ENCODE peak calls at places on chromosome 11, in six cellular contexts. O is AG10803, S is fibroblast of mammary gland, V is putamen, D is AG04450, R is lower lobe of right lung. B is an unnamed sample.

GRCh38 chr11:75328426-75329277 is 22.8 kb downstream of the ARRB1 start:
- DNase-seq in O (peak), S (peak), V (peak), D (no peak), R (peak), B (peak)

GRCh38 chr11:108703916-108704315 is 39.0 kb downstream of the DDX10 start:
- DNase-seq in O (no peak), S (no peak), V (no peak), D (no peak), R (no peak), B (no peak)

GRCh38 chr11:10540546-10540914 is 457 bp downstream of the RNF141 start:
- DNase-seq in O (peak), S (peak), V (no peak), D (no peak), R (no peak), B (peak)

GRCh38 chr11:130636672-130637463 is 188.4 kb downstream of the ADAMTS15 start:
- DNase-seq in O (peak), S (peak), V (no peak), D (no peak), R (no peak), B (peak)

GRCh38 chr11:16605440-16605970 is 132.9 kb upstream of the C11orf58 start:
- DNase-seq in O (no peak), S (no peak), V (no peak), D (no peak), R (no peak), B (peak)

GRCh38 chr11:74090701-74091100 is 80.1 kb downstream of the C2CD3 start:
- DNase-seq in O (no peak), S (peak), V (no peak), D (no peak), R (no peak), B (peak)

GRCh38 chr11:35389897-35390462 is 29.4 kb downstream of the SLC1A2 start:
- DNase-seq in O (no peak), S (no peak), V (no peak), D (no peak), R (no peak), B (no peak)

GRCh38 chr11:109423114-109423859 is 1.3 kb downstream of the C11orf87 start:
- DNase-seq in O (no peak), S (no peak), V (no peak), D (no peak), R (no peak), B (no peak)

GRCh38 chr11:84437129-84438123 is 1151.3 kb upstream of the CCDC90B start:
- DNase-seq in O (no peak), S (peak), V (peak), D (no peak), R (peak), B (no peak)

GRCh38 chr11:12006552-12007229 is 1.7 kb downstream of the DKK3 start:
- DNase-seq in O (no peak), S (no peak), V (no peak), D (no peak), R (no peak), B (no peak)

GRCh38 chr11:9953994-9954626 is 290.2 kb downstream of the SWAP70 start:
- DNase-seq in O (peak), S (peak), V (no peak), D (no peak), R (no peak), B (peak)

GRCh38 chr11:44628730-44629361 is 63.4 kb downstream of the CD82 start:
- DNase-seq in O (no peak), S (no peak), V (no peak), D (no peak), R (no peak), B (no peak)